ENCODE peak calls at places on chromosomes 3 and 15, in six cellular contexts. One of them, this sample, is unnamed.
A peak's percentile ranks its signal among the peaks of the same experiment; 100 is the strongest.

GRCh38 chr3:147688868-147689267 is 279.7 kb downstream of the ZIC1 start:
- DNase-seq in substantia nigra: no peak
- DNase-seq in lower lobe of right lung: no peak
- DNase-seq in SK-N-DZ: no peak
- DNase-seq in stimulated activated effector memory CD8-positive, alpha-beta T cell treated with anti-CD3 and anti-CD28 coated beads, Interleukin-12 subunit alpha, Interleukin-12 subunit beta, amount 100 ng/mL, for 72 hours: no peak
- DNase-seq in choroid plexus epithelial cell: no peak
- DNase-seq in this sample: no peak

GRCh38 chr3:128326051-128326823 is 140.5 kb downstream of the DNAJB8 start:
- DNase-seq in stimulated activated effector memory CD8-positive, alpha-beta T cell treated with anti-CD3 and anti-CD28 coated beads, Interleukin-12 subunit alpha, Interleukin-12 subunit beta, amount 100 ng/mL, for 72 hours: no peak
- DNase-seq in lower lobe of right lung: no peak
- DNase-seq in choroid plexus epithelial cell: no peak
- DNase-seq in substantia nigra: no peak
- DNase-seq in SK-N-DZ: no peak
- DNase-seq in this sample: no peak

GRCh38 chr3:63333815-63334214 is 55.7 kb downstream of the SYNPR start:
- DNase-seq in substantia nigra: no peak
- DNase-seq in SK-N-DZ: no peak
- DNase-seq in choroid plexus epithelial cell: peak; percentile 58
- DNase-seq in stimulated activated effector memory CD8-positive, alpha-beta T cell treated with anti-CD3 and anti-CD28 coated beads, Interleukin-12 subunit alpha, Interleukin-12 subunit beta, amount 100 ng/mL, for 72 hours: no peak
- DNase-seq in lower lobe of right lung: no peak
- DNase-seq in this sample: no peak

GRCh38 chr15:41337631-41338522 is 5.2 kb downstream of the NUSAP1 start:
- DNase-seq in choroid plexus epithelial cell: no peak
- DNase-seq in stimulated activated effector memory CD8-positive, alpha-beta T cell treated with anti-CD3 and anti-CD28 coated beads, Interleukin-12 subunit alpha, Interleukin-12 subunit beta, amount 100 ng/mL, for 72 hours: no peak
- DNase-seq in lower lobe of right lung: no peak
- DNase-seq in SK-N-DZ: no peak
- DNase-seq in substantia nigra: no peak
- DNase-seq in this sample: no peak

GRCh38 chr15:88897456-88898194 is 2.3 kb upstream of the HAPLN3 start:
- DNase-seq in SK-N-DZ: peak; percentile 77
- DNase-seq in substantia nigra: no peak
- DNase-seq in lower lobe of right lung: peak; percentile 89
- DNase-seq in stimulated activated effector memory CD8-positive, alpha-beta T cell treated with anti-CD3 and anti-CD28 coated beads, Interleukin-12 subunit alpha, Interleukin-12 subunit beta, amount 100 ng/mL, for 72 hours: no peak
- DNase-seq in choroid plexus epithelial cell: peak; percentile 88
- DNase-seq in this sample: peak; percentile 86

GRCh38 chr15:84570164-84570692 is 30.6 kb upstream of the ZSCAN2 start:
- DNase-seq in substantia nigra: no peak
- DNase-seq in lower lobe of right lung: peak; percentile 76
- DNase-seq in stimulated activated effector memory CD8-positive, alpha-beta T cell treated with anti-CD3 and anti-CD28 coated beads, Interleukin-12 subunit alpha, Interleukin-12 subunit beta, amount 100 ng/mL, for 72 hours: peak; percentile 43
- DNase-seq in choroid plexus epithelial cell: peak; percentile 26
- DNase-seq in SK-N-DZ: no peak
- DNase-seq in this sample: peak; percentile 24

GRCh38 chr15:99476413-99477222 is 89.2 kb upstream of the MEF2A start:
- DNase-seq in SK-N-DZ: peak; percentile 56
- DNase-seq in lower lobe of right lung: peak; percentile 62
- DNase-seq in stimulated activated effector memory CD8-positive, alpha-beta T cell treated with anti-CD3 and anti-CD28 coated beads, Interleukin-12 subunit alpha, Interleukin-12 subunit beta, amount 100 ng/mL, for 72 hours: no peak
- DNase-seq in choroid plexus epithelial cell: peak; percentile 97
- DNase-seq in substantia nigra: peak; percentile 21
- DNase-seq in this sample: peak; percentile 90

GRCh38 chr15:41779662-41780157 is 5.4 kb downstream of the MAPKBP1 start:
- DNase-seq in SK-N-DZ: no peak
- DNase-seq in lower lobe of right lung: no peak
- DNase-seq in choroid plexus epithelial cell: no peak
- DNase-seq in stimulated activated effector memory CD8-positive, alpha-beta T cell treated with anti-CD3 and anti-CD28 coated beads, Interleukin-12 subunit alpha, Interleukin-12 subunit beta, amount 100 ng/mL, for 72 hours: no peak
- DNase-seq in substantia nigra: no peak
- DNase-seq in this sample: no peak

GRCh38 chr3:53256704-53257055 is 858 bp upstream of the TKT start:
- DNase-seq in SK-N-DZ: no peak
- DNase-seq in lower lobe of right lung: no peak
- DNase-seq in substantia nigra: no peak
- DNase-seq in stimulated activated effector memory CD8-positive, alpha-beta T cell treated with anti-CD3 and anti-CD28 coated beads, Interleukin-12 subunit alpha, Interleukin-12 subunit beta, amount 100 ng/mL, for 72 hours: no peak
- DNase-seq in choroid plexus epithelial cell: no peak
- DNase-seq in this sample: no peak

GRCh38 chr3:163644172-163644571 is 1434.1 kb downstream of the SI start:
- DNase-seq in choroid plexus epithelial cell: no peak
- DNase-seq in SK-N-DZ: no peak
- DNase-seq in stimulated activated effector memory CD8-positive, alpha-beta T cell treated with anti-CD3 and anti-CD28 coated beads, Interleukin-12 subunit alpha, Interleukin-12 subunit beta, amount 100 ng/mL, for 72 hours: no peak
- DNase-seq in lower lobe of right lung: no peak
- DNase-seq in substantia nigra: no peak
- DNase-seq in this sample: no peak

GRCh38 chr3:58670506-58671125 is 4.0 kb upstream of the FAM3D start:
- DNase-seq in lower lobe of right lung: no peak
- DNase-seq in SK-N-DZ: no peak
- DNase-seq in substantia nigra: no peak
- DNase-seq in stimulated activated effector memory CD8-positive, alpha-beta T cell treated with anti-CD3 and anti-CD28 coated beads, Interleukin-12 subunit alpha, Interleukin-12 subunit beta, amount 100 ng/mL, for 72 hours: no peak
- DNase-seq in choroid plexus epithelial cell: no peak
- DNase-seq in this sample: no peak

GRCh38 chr3:152309535-152310317 is 41.0 kb downstream of the MBNL1 start:
- DNase-seq in lower lobe of right lung: no peak
- DNase-seq in choroid plexus epithelial cell: peak; percentile 63
- DNase-seq in SK-N-DZ: peak; percentile 60
- DNase-seq in stimulated activated effector memory CD8-positive, alpha-beta T cell treated with anti-CD3 and anti-CD28 coated beads, Interleukin-12 subunit alpha, Interleukin-12 subunit beta, amount 100 ng/mL, for 72 hours: no peak
- DNase-seq in substantia nigra: no peak
- DNase-seq in this sample: no peak

GRCh38 chr3:48595075-48595525 is at the start of gene COL7A1:
- DNase-seq in lower lobe of right lung: no peak
- DNase-seq in SK-N-DZ: no peak
- DNase-seq in choroid plexus epithelial cell: no peak
- DNase-seq in substantia nigra: no peak
- DNase-seq in stimulated activated effector memory CD8-positive, alpha-beta T cell treated with anti-CD3 and anti-CD28 coated beads, Interleukin-12 subunit alpha, Interleukin-12 subunit beta, amount 100 ng/mL, for 72 hours: no peak
- DNase-seq in this sample: peak; percentile 62

GRCh38 chr3:184601576-184602405 is 40.2 kb downstream of the EPHB3 start:
- DNase-seq in choroid plexus epithelial cell: no peak
- DNase-seq in stimulated activated effector memory CD8-positive, alpha-beta T cell treated with anti-CD3 and anti-CD28 coated beads, Interleukin-12 subunit alpha, Interleukin-12 subunit beta, amount 100 ng/mL, for 72 hours: no peak
- DNase-seq in substantia nigra: no peak
- DNase-seq in lower lobe of right lung: no peak
- DNase-seq in SK-N-DZ: no peak
- DNase-seq in this sample: no peak

GRCh38 chr15:84643838-84644237 is 10.2 kb downstream of the WDR73 start:
- DNase-seq in stimulated activated effector memory CD8-positive, alpha-beta T cell treated with anti-CD3 and anti-CD28 coated beads, Interleukin-12 subunit alpha, Interleukin-12 subunit beta, amount 100 ng/mL, for 72 hours: no peak
- DNase-seq in lower lobe of right lung: no peak
- DNase-seq in choroid plexus epithelial cell: no peak
- DNase-seq in substantia nigra: no peak
- DNase-seq in SK-N-DZ: no peak
- DNase-seq in this sample: no peak

GRCh38 chr15:40594429-40594836 is 384 bp downstream of the KNL1 start:
- DNase-seq in choroid plexus epithelial cell: peak; percentile 32
- DNase-seq in SK-N-DZ: peak; percentile 74
- DNase-seq in lower lobe of right lung: peak; percentile 73
- DNase-seq in substantia nigra: no peak
- DNase-seq in stimulated activated effector memory CD8-positive, alpha-beta T cell treated with anti-CD3 and anti-CD28 coated beads, Interleukin-12 subunit alpha, Interleukin-12 subunit beta, amount 100 ng/mL, for 72 hours: no peak
- DNase-seq in this sample: peak; percentile 67

GRCh38 chr15:38862104-38862503 is 297.5 kb upstream of the RASGRP1 start:
- DNase-seq in choroid plexus epithelial cell: no peak
- DNase-seq in lower lobe of right lung: no peak
- DNase-seq in substantia nigra: no peak
- DNase-seq in SK-N-DZ: no peak
- DNase-seq in stimulated activated effector memory CD8-positive, alpha-beta T cell treated with anti-CD3 and anti-CD28 coated beads, Interleukin-12 subunit alpha, Interleukin-12 subunit beta, amount 100 ng/mL, for 72 hours: no peak
- DNase-seq in this sample: no peak

GRCh38 chr15:84816694-84817460 is at the start of gene ALPK3:
- DNase-seq in stimulated activated effector memory CD8-positive, alpha-beta T cell treated with anti-CD3 and anti-CD28 coated beads, Interleukin-12 subunit alpha, Interleukin-12 subunit beta, amount 100 ng/mL, for 72 hours: no peak
- DNase-seq in substantia nigra: no peak
- DNase-seq in choroid plexus epithelial cell: no peak
- DNase-seq in lower lobe of right lung: peak; percentile 70
- DNase-seq in SK-N-DZ: no peak
- DNase-seq in this sample: no peak

GRCh38 chr3:3031358-3031757 is 78.8 kb downstream of the IL5RA start:
- DNase-seq in substantia nigra: no peak
- DNase-seq in SK-N-DZ: no peak
- DNase-seq in choroid plexus epithelial cell: no peak
- DNase-seq in lower lobe of right lung: no peak
- DNase-seq in stimulated activated effector memory CD8-positive, alpha-beta T cell treated with anti-CD3 and anti-CD28 coated beads, Interleukin-12 subunit alpha, Interleukin-12 subunit beta, amount 100 ng/mL, for 72 hours: no peak
- DNase-seq in this sample: no peak

GRCh38 chr3:50177346-50177745 is 14.1 kb upstream of the GNAT1 start:
- DNase-seq in substantia nigra: no peak
- DNase-seq in stimulated activated effector memory CD8-positive, alpha-beta T cell treated with anti-CD3 and anti-CD28 coated beads, Interleukin-12 subunit alpha, Interleukin-12 subunit beta, amount 100 ng/mL, for 72 hours: no peak
- DNase-seq in choroid plexus epithelial cell: no peak
- DNase-seq in SK-N-DZ: no peak
- DNase-seq in lower lobe of right lung: no peak
- DNase-seq in this sample: no peak

GRCh38 chr3:170222647-170223541 is 670 bp downstream of the PRKCI start:
- DNase-seq in substantia nigra: no peak
- DNase-seq in choroid plexus epithelial cell: peak; percentile 49
- DNase-seq in SK-N-DZ: peak; percentile 44
- DNase-seq in stimulated activated effector memory CD8-positive, alpha-beta T cell treated with anti-CD3 and anti-CD28 coated beads, Interleukin-12 subunit alpha, Interleukin-12 subunit beta, amount 100 ng/mL, for 72 hours: no peak
- DNase-seq in lower lobe of right lung: peak; percentile 72
- DNase-seq in this sample: peak; percentile 47